ENCODE peak calls at places on chromosomes 2 and 18, in six cellular contexts. C, G, S, Q, Y and P are unnamed samples.

GRCh38 chr2:69693472-69694450 is 48.2 kb upstream of the ANXA4 start:
- DNase-seq in C (no peak), G (no peak), S (no peak), Q (no peak), Y (no peak), P (no peak)

GRCh38 chr2:129748653-129749052 is 230.8 kb upstream of the RAB6C start:
- DNase-seq in C (peak), G (peak), S (peak), Q (no peak), Y (peak), P (no peak)

GRCh38 chr2:113175101-113175628 is 1.4 kb downstream of the PSD4 start:
- DNase-seq in C (no peak), G (no peak), S (peak), Q (no peak), Y (no peak), P (peak)

GRCh38 chr18:13260114-13260926 is 41.8 kb downstream of the LDLRAD4 start:
- DNase-seq in C (no peak), G (no peak), S (no peak), Q (no peak), Y (no peak), P (no peak)

GRCh38 chr2:96762529-96763253 is 2.0 kb downstream of the CNNM4 start:
- DNase-seq in C (no peak), G (no peak), S (peak), Q (peak), Y (no peak), P (peak)

GRCh38 chr18:42931501-42931900 is 184.0 kb downstream of the RIT2 start:
- DNase-seq in C (no peak), G (no peak), S (peak), Q (peak), Y (no peak), P (peak)

GRCh38 chr18:261398-262073 is 6.3 kb downstream of the THOC1 start:
- DNase-seq in C (no peak), G (no peak), S (no peak), Q (peak), Y (no peak), P (peak)

GRCh38 chr2:12807907-12808810 is 91.4 kb downstream of the TRIB2 start:
- DNase-seq in C (no peak), G (no peak), S (no peak), Q (no peak), Y (no peak), P (no peak)

GRCh38 chr18:57762686-57763085 is 40.4 kb downstream of the ATP8B1 start:
- DNase-seq in C (no peak), G (no peak), S (no peak), Q (no peak), Y (no peak), P (no peak)

GRCh38 chr2:196376984-196377877 is 205.9 kb upstream of the STK17B start:
- DNase-seq in C (peak), G (no peak), S (no peak), Q (peak), Y (no peak), P (no peak)

GRCh38 chr2:9002637-9003365 is 683 bp downstream of the MBOAT2 start:
- DNase-seq in C (peak), G (no peak), S (peak), Q (no peak), Y (no peak), P (peak)

GRCh38 chr2:14749869-14750268 is 117.4 kb downstream of the LRATD1 start:
- DNase-seq in C (peak), G (no peak), S (no peak), Q (peak), Y (no peak), P (peak)

GRCh38 chr2:10297950-10298349 is 4.8 kb upstream of the HPCAL1 start:
- DNase-seq in C (peak), G (no peak), S (peak), Q (peak), Y (peak), P (peak)

GRCh38 chr2:121748202-121748601 is 7.2 kb upstream of the TSN start:
- DNase-seq in C (peak), G (no peak), S (peak), Q (no peak), Y (peak), P (peak)

GRCh38 chr2:172200495-172201085 is 97.9 kb upstream of the DLX2 start:
- DNase-seq in C (peak), G (no peak), S (peak), Q (no peak), Y (peak), P (peak)

GRCh38 chr2:209993968-209994367 is 8.5 kb upstream of the RPE start:
- DNase-seq in C (no peak), G (no peak), S (no peak), Q (no peak), Y (no peak), P (no peak)

GRCh38 chr2:73922681-73923080 is 4.0 kb upstream of the DGUOK start:
- DNase-seq in C (peak), G (no peak), S (no peak), Q (no peak), Y (no peak), P (no peak)

GRCh38 chr18:57906852-57907251 is 103.7 kb upstream of the ATP8B1 start:
- DNase-seq in C (peak), G (no peak), S (peak), Q (no peak), Y (no peak), P (no peak)

GRCh38 chr2:53880756-53881155 is 21.0 kb upstream of the GPR75 start:
- DNase-seq in C (peak), G (no peak), S (no peak), Q (peak), Y (no peak), P (peak)

GRCh38 chr18:21364471-21364870 is 122.4 kb downstream of the GREB1L start:
- DNase-seq in C (no peak), G (no peak), S (no peak), Q (no peak), Y (no peak), P (no peak)

GRCh38 chr2:120395686-120396518 is 50.0 kb downstream of the INHBB start:
- DNase-seq in C (no peak), G (no peak), S (peak), Q (no peak), Y (no peak), P (peak)

GRCh38 chr2:220687231-220687843 is 884.8 kb downstream of the EPHA4 start:
- DNase-seq in C (peak), G (no peak), S (peak), Q (peak), Y (peak), P (peak)
- H3K9ac ChIP-seq in C (no peak), G (no peak), S (no peak), Q (no peak), Y (no peak), P (no peak)

GRCh38 chr2:206611191-206611590 is 31.1 kb upstream of the FAM237A start:
- DNase-seq in C (peak), G (no peak), S (no peak), Q (no peak), Y (no peak), P (no peak)
- H3K9ac ChIP-seq in C (no peak), G (no peak), S (no peak), Q (no peak), Y (no peak), P (no peak)

DNA sequence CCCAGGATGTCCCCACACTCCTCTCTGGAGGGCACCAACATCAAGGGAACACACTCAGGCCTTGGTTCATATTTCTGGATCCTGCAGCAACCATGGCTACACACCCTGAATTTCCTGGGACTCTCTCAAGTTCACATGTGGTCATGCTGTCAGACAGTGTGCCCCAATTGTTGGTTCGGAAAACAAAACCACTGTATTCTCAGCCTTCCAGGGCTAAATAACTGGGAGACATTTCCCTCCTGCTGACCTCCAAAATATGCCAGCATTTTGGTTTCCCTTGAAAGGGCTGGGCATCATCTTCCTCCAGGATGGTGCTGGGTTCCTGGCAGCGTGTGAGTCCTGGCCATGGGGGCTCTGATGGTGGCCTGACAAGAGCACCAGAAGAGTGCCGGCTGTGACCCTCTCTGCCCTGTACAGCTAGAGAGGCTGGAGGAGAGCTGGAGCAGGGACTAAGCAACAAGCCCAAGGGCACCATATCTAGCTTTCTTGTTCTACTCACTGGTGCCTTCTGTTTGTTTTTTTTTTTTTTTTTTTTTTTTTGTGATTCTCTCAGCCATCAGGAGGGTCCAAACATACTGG is 37.5 kb upstream of the WIPF1 start:
- DNase-seq in C (no peak), G (no peak), S (no peak), Q (no peak), Y (no peak), P (no peak)
- H3K9ac ChIP-seq in C (no peak), G (no peak), S (no peak), Q (no peak), Y (no peak), P (no peak)

GRCh38 chr2:218896501-218897393 is 16.1 kb downstream of the WNT10A start:
- DNase-seq in C (peak), G (no peak), S (peak), Q (peak), Y (no peak), P (peak)

GRCh38 chr2:218894168-218895157 is 13.8 kb downstream of the WNT10A start:
- DNase-seq in C (peak), G (no peak), S (no peak), Q (no peak), Y (no peak), P (no peak)

GRCh38 chr2:218895758-218896500 is 15.3 kb downstream of the WNT10A start:
- DNase-seq in C (no peak), G (no peak), S (no peak), Q (no peak), Y (no peak), P (no peak)

GRCh38 chr2:218893349-218894167 is 12.9 kb downstream of the WNT10A start:
- DNase-seq in C (no peak), G (no peak), S (no peak), Q (no peak), Y (no peak), P (no peak)

GRCh38 chr2:218895326-218895725 is 14.7 kb downstream of the WNT10A start:
- DNase-seq in C (peak), G (no peak), S (peak), Q (no peak), Y (no peak), P (no peak)
- H3K9ac ChIP-seq in C (no peak), G (no peak), S (no peak), Q (no peak), Y (peak), P (no peak)

DNA sequence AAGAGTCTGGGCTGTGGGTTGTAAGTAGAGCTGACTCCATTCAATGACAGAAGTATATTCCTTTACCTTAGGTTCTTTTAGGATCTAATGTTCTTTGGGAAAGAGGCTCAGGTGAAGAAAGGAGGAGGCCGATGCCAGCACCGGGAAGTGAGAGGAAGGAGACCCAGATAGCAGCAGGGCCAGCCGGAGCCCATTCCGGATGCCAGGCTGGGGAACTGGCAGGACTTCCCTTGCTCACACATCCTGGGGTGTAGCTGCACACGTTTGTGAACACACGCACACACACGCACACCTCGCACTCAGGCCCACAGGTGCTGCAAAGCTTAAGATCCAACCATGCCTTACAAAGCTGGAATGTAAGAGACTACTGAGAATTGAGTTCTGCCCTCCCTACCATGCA is 95.8 kb upstream of the SMAD2 start:
- DNase-seq in C (no peak), G (no peak), S (no peak), Q (no peak), Y (no peak), P (no peak)
- H3K9ac ChIP-seq in C (no peak), G (no peak), S (no peak), Q (no peak), Y (no peak), P (no peak)

DNA sequence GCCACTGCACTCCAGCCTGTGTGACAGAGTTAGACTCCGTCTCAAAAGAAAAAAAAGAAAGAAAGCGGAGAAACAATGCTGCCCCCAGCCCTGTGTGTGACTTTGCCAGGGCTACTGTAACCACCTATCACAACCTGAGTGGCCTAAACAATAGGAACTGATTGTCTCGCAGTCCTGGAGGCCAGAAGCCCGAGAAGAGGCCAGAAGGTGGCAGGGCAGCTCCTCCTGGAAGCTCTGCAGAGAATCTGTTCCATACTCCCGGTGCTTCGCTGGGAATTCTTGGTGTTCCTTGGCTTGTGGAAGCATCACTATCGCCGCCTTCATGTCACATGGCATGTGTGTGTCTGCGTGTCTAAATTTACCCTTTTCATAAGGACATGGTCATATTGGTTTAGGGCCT is 14.4 kb upstream of the RAB17 start:
- DNase-seq in C (no peak), G (no peak), S (peak), Q (no peak), Y (peak), P (no peak)
- H3K9ac ChIP-seq in C (no peak), G (no peak), S (no peak), Q (no peak), Y (no peak), P (no peak)